ENCODE peak calls at places on chromosomes 3 and 15, in six cellular contexts. X is Calu3, D is pancreas, I is ascending aorta, U is body of pancreas, F is B cell. R is an unnamed sample.

GRCh38 chr15:62068071-62068786 is 1.5 kb downstream of the C2CD4A start:
- DNase-seq in I (no peak), F (no peak), X (peak; percentile 77), D (peak; percentile 56), U (peak; percentile 62), R (peak; percentile 60)

GRCh38 chr15:70815604-70816003 is 38.4 kb downstream of the LARP6 start:
- DNase-seq in D (no peak), F (no peak), X (no peak), I (no peak), U (no peak), R (no peak)

GRCh38 chr15:23035964-23036566 is 3.3 kb downstream of the TUBGCP5 start:
- DNase-seq in I (no peak), U (peak; percentile 60), F (no peak), X (peak; percentile 29), D (peak; percentile 25), R (no peak)

GRCh38 chr3:126781889-126782491 is 78.0 kb downstream of the CHCHD6 start:
- DNase-seq in U (no peak), I (no peak), F (no peak), X (peak; percentile 13), D (no peak), R (no peak)

GRCh38 chr3:120982608-120983320 is 74.8 kb downstream of the STXBP5L start:
- DNase-seq in I (no peak), U (no peak), D (no peak), X (no peak), F (no peak), R (no peak)

GRCh38 chr3:177522051-177522450 is 324.8 kb upstream of the TBL1XR1 start:
- DNase-seq in F (no peak), U (no peak), I (no peak), X (no peak), D (no peak), R (no peak)

GRCh38 chr3:24034464-24034863 is 89.4 kb downstream of the NR1D2 start:
- DNase-seq in X (no peak), D (no peak), I (no peak), F (no peak), U (no peak), R (no peak)

GRCh38 chr15:97992831-97993230 is 32.3 kb downstream of the ARRDC4 start:
- DNase-seq in U (no peak), F (no peak), I (no peak), D (no peak), X (no peak), R (no peak)

GRCh38 chr3:109241459-109241858 is 74.9 kb downstream of the DPPA2 start:
- DNase-seq in X (no peak), D (no peak), F (no peak), U (no peak), I (no peak), R (no peak)

GRCh38 chr15:100844778-100845177 is 34.9 kb upstream of the ALDH1A3 start:
- DNase-seq in I (no peak), X (no peak), U (no peak), F (no peak), D (no peak), R (no peak)

GRCh38 chr3:72997421-72997961 is 880 bp downstream of the PPP4R2 start:
- DNase-seq in U (peak; percentile 16), X (peak; percentile 26), I (no peak), F (no peak), D (no peak), R (no peak)

GRCh38 chr15:90306560-90306959 is 41.1 kb downstream of the NGRN start:
- DNase-seq in U (no peak), F (no peak), X (no peak), D (no peak), I (no peak), R (no peak)

GRCh38 chr3:142087676-142088075 is 61.7 kb downstream of the TFDP2 start:
- DNase-seq in U (no peak), I (no peak), F (no peak), X (no peak), D (no peak), R (no peak)

GRCh38 chr15:29698030-29698701 is 124.1 kb downstream of the TJP1 start:
- DNase-seq in F (no peak), X (no peak), U (no peak), D (no peak), I (no peak), R (no peak)

GRCh38 chr3:13963137-13963886 is 83.4 kb upstream of the WNT7A start:
- DNase-seq in D (no peak), U (no peak), X (no peak), F (no peak), I (no peak), R (no peak)

GRCh38 chr3:56981445-56982230 is 78.8 kb upstream of the SPATA12 start:
- DNase-seq in I (no peak), D (no peak), F (no peak), U (no peak), X (no peak), R (no peak)

GRCh38 chr3:72344256-72345046 is 503.8 kb downstream of the SHQ1 start:
- DNase-seq in I (no peak), D (no peak), X (no peak), F (no peak), U (no peak), R (no peak)

DNA sequence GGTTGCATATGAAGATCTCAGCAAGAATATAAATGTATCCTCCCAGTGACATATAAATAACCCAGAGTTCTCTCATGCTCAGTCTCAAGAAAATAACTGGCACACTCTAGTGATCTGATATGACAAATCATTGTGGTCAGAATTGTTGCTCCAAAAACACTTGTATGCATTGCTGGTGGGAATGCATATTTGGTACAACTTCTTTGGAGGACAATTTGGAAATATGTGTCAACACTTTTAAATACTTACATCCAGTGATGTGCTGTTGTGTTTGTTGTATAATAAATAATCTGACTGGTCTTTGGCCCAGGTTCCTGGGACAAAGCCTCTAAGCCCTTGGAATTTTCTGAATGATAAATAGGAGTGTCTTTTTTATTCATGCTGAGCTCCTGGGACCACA is 66.7 kb upstream of the STT3B start:
- DNase-seq in X (no peak), U (no peak), F (no peak), D (no peak), I (no peak), R (no peak)
- TF ChIP-seq CTCF in X (no peak), U (no peak), F (no peak), D (no peak), I (no peak), R (no peak)

DNA sequence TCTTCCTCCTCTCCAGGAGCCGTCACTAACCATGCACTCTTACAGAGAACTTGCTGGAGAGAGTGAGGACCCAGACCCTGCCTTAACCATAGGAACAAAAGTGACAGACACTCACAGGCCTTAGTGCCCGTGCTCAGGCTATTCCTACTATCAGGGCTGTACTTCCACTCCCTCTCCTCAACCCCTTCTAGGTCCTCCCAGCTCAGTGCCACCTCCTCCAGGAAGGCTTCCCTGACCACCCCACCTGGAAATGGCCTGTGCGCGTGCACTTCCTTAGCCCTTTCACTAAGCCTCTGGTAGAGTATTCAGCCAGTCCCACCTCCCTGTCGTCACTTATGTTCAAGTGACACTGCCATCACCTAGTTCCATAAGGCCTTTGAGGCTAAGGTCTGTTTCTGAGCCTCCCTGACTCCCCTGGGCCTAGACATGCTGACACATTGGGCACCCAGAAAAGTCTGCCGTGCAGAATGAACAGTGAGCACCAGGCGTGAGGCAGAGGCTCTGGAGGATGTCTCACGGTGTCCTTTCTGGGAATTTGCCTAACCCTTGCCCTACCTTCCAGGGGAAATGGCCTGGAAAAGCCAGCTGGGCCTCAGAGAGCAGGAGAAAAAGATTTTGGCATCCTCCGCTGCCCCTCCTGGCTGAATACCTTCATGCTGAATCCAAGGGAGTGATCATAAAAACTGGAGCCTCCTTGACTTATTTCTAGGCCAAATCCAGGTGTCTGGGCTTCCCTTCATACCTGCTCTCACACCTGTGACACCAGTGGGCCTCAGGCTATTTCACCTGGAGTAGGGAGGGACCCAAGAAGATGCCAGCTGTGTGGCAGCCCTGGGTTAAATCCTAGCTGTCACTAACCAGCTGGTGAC is 108.5 kb upstream of the SMAD3 start:
- DNase-seq in U (no peak), D (no peak), I (no peak), X (no peak), F (no peak), R (no peak)
- TF ChIP-seq CTCF in U (no peak), D (no peak), I (no peak), X (no peak), F (no peak), R (no peak)

GRCh38 chr3:43995078-43995928 is 246.4 kb upstream of the TOPAZ1 start:
- DNase-seq in I (no peak), D (no peak), X (peak; percentile 33), F (no peak), U (no peak), R (no peak)
- TF ChIP-seq CTCF in I (no peak), D (no peak), X (no peak), F (no peak), U (no peak), R (no peak)

GRCh38 chr3:50365080-50365841 is 5.9 kb upstream of the TMEM115 start:
- DNase-seq in I (peak; percentile 57), F (peak; percentile 95), U (peak; percentile 95), D (peak; percentile 94), X (peak; percentile 87), R (peak; percentile 83)
- TF ChIP-seq CTCF in I (no peak), F (no peak), U (no peak), D (no peak), X (no peak), R (no peak)

DNA sequence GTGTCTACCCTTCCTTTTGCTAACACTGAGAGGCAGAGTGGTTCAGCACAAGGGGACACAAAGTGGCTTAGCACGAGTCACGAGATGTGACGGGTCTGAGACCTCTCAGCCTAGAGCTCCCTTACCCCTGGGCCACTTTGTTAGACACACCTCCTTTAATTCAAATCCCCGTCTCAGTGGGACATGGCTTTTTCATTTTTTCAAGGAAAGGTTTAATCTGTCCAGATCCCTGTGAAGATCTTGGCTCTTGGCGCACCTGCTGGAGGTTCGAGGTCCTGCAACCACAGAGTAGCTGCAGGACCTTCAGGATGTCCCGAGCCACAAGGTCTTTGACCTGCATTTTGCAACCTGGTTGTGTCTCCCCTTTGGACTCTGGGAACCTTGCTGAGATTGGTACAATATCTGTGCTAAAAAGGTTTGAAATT is 52.0 kb downstream of the LPP start:
- DNase-seq in F (no peak), I (no peak), X (peak; percentile 35), D (no peak), U (no peak), R (no peak)
- TF ChIP-seq CTCF in F (no peak), I (peak; percentile 20), X (peak; percentile 47), D (no peak), U (no peak), R (peak; percentile 31)

GRCh38 chr15:89118481-89118989 is 30.3 kb downstream of the ABHD2 start:
- DNase-seq in U (no peak), D (no peak), F (no peak), I (no peak), X (no peak), R (no peak)
- TF ChIP-seq CTCF in U (no peak), D (no peak), F (no peak), I (no peak), X (no peak), R (no peak)

GRCh38 chr3:43203022-43203421 is 83.3 kb upstream of the SNRK start:
- DNase-seq in X (no peak), F (no peak), U (no peak), I (no peak), D (no peak), R (no peak)
- TF ChIP-seq CTCF in X (no peak), F (no peak), U (no peak), I (no peak), D (no peak), R (no peak)